ENCODE peak calls at places on chromosomes 2 and 18, in six cellular contexts. One of them, this sample, is unnamed.

GRCh38 chr2:240704651-240705050 is 13.0 kb downstream of the AQP12A start:
- DNase-seq in endothelial cell of umbilical vein: no peak
- DNase-seq in GM12878: no peak
- DNase-seq in HepG2: no peak
- DNase-seq in A549: no peak
- DNase-seq in K562: no peak
- DNase-seq in this sample: no peak

GRCh38 chr2:9950521-9951271 is 797 bp upstream of the GRHL1 start:
- DNase-seq in endothelial cell of umbilical vein: peak
- DNase-seq in HepG2: no peak
- DNase-seq in A549: no peak
- DNase-seq in GM12878: no peak
- DNase-seq in K562: peak
- DNase-seq in this sample: no peak

GRCh38 chr2:65061910-65062339 is 5.7 kb downstream of the CEP68 start:
- DNase-seq in GM12878: no peak
- DNase-seq in endothelial cell of umbilical vein: no peak
- DNase-seq in A549: no peak
- DNase-seq in K562: no peak
- DNase-seq in HepG2: no peak
- DNase-seq in this sample: no peak

GRCh38 chr18:3281456-3282400 is 19.8 kb downstream of the MYL12B start:
- DNase-seq in GM12878: no peak
- DNase-seq in K562: peak
- DNase-seq in A549: peak
- DNase-seq in HepG2: peak
- DNase-seq in endothelial cell of umbilical vein: peak
- DNase-seq in this sample: peak

GRCh38 chr18:5890606-5891360 is 4.5 kb downstream of the TMEM200C start:
- DNase-seq in A549: peak
- DNase-seq in HepG2: peak
- DNase-seq in K562: no peak
- DNase-seq in endothelial cell of umbilical vein: peak
- DNase-seq in GM12878: no peak
- DNase-seq in this sample: no peak

GRCh38 chr2:95346236-95346737 is 49.1 kb downstream of the KCNIP3 start:
- DNase-seq in HepG2: no peak
- DNase-seq in endothelial cell of umbilical vein: no peak
- DNase-seq in K562: peak
- DNase-seq in GM12878: no peak
- DNase-seq in A549: peak
- DNase-seq in this sample: peak

GRCh38 chr2:202529389-202529788 is 105.4 kb upstream of the FAM117B start:
- DNase-seq in endothelial cell of umbilical vein: peak
- DNase-seq in GM12878: no peak
- DNase-seq in K562: no peak
- DNase-seq in HepG2: no peak
- DNase-seq in A549: no peak
- DNase-seq in this sample: no peak

GRCh38 chr2:120914839-120915521 is 179.3 kb downstream of the GLI2 start:
- DNase-seq in HepG2: peak
- DNase-seq in endothelial cell of umbilical vein: peak
- DNase-seq in A549: peak
- DNase-seq in GM12878: no peak
- DNase-seq in K562: peak
- DNase-seq in this sample: no peak

GRCh38 chr2:8682719-8683667 is 1.1 kb downstream of the ID2 start:
- DNase-seq in HepG2: peak
- DNase-seq in A549: peak
- DNase-seq in GM12878: no peak
- DNase-seq in K562: no peak
- DNase-seq in endothelial cell of umbilical vein: peak
- DNase-seq in this sample: peak

GRCh38 chr2:95374451-95374915 is 28.0 kb upstream of the FAHD2A start:
- DNase-seq in K562: no peak
- DNase-seq in HepG2: no peak
- DNase-seq in A549: no peak
- DNase-seq in endothelial cell of umbilical vein: no peak
- DNase-seq in GM12878: no peak
- DNase-seq in this sample: no peak

GRCh38 chr2:226063704-226064390 is 664.3 kb downstream of the NYAP2 start:
- DNase-seq in HepG2: no peak
- DNase-seq in K562: no peak
- DNase-seq in GM12878: no peak
- DNase-seq in endothelial cell of umbilical vein: no peak
- DNase-seq in A549: peak
- DNase-seq in this sample: no peak

GRCh38 chr18:43161528-43161927 is 46.0 kb upstream of the RIT2 start:
- DNase-seq in GM12878: no peak
- DNase-seq in HepG2: no peak
- DNase-seq in K562: no peak
- DNase-seq in endothelial cell of umbilical vein: peak
- DNase-seq in A549: no peak
- DNase-seq in this sample: no peak

GRCh38 chr2:208265807-208266640 is at the start of gene PIKFYVE:
- DNase-seq in GM12878: peak
- DNase-seq in A549: peak
- DNase-seq in HepG2: peak
- DNase-seq in K562: peak
- DNase-seq in endothelial cell of umbilical vein: peak
- DNase-seq in this sample: peak

GRCh38 chr18:77520767-77521166 is 271.1 kb downstream of the GALR1 start:
- DNase-seq in endothelial cell of umbilical vein: no peak
- DNase-seq in A549: no peak
- DNase-seq in GM12878: no peak
- DNase-seq in K562: no peak
- DNase-seq in HepG2: no peak
- DNase-seq in this sample: no peak

GRCh38 chr2:53242090-53242489 is 525.5 kb upstream of the CHAC2 start:
- DNase-seq in GM12878: no peak
- DNase-seq in A549: no peak
- DNase-seq in endothelial cell of umbilical vein: no peak
- DNase-seq in K562: no peak
- DNase-seq in HepG2: no peak
- DNase-seq in this sample: no peak

GRCh38 chr2:223076573-223076972 is 24.6 kb downstream of the KCNE4 start:
- DNase-seq in endothelial cell of umbilical vein: no peak
- DNase-seq in GM12878: no peak
- DNase-seq in A549: no peak
- DNase-seq in K562: no peak
- DNase-seq in HepG2: no peak
- DNase-seq in this sample: no peak

GRCh38 chr2:26314243-26314642 is 31.7 kb upstream of the SELENOI start:
- DNase-seq in endothelial cell of umbilical vein: no peak
- DNase-seq in GM12878: no peak
- DNase-seq in K562: peak
- DNase-seq in A549: no peak
- DNase-seq in HepG2: peak
- DNase-seq in this sample: no peak

GRCh38 chr2:217636578-217637267 is 366.1 kb downstream of the TNS1 start:
- DNase-seq in GM12878: no peak
- DNase-seq in HepG2: no peak
- DNase-seq in endothelial cell of umbilical vein: no peak
- DNase-seq in K562: no peak
- DNase-seq in A549: no peak
- DNase-seq in this sample: no peak

DNA sequence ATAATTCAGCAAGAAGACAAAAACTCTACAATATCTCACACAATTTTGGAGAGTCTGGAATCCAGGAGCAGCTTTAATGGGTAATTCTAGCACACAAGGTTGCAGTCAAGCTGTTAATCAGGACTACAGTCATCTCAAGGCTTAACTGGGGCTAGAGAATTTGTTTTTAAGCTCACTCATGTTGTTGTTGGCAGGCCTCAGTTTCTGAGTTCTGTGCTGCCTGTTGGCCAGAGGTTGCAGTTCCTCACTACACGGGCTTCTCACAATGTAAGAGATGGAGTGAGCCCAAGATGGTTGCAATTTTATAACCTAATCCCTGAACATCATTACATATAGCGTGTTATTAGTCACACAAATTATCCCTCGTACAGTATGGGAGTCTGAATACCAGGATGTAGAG is 50.6 kb upstream of the TMEFF2 start:
- DNase-seq in K562: no peak
- DNase-seq in HepG2: no peak
- DNase-seq in GM12878: no peak
- DNase-seq in endothelial cell of umbilical vein: no peak
- DNase-seq in A549: no peak
- DNase-seq in this sample: no peak
- TF ChIP-seq MYC in K562: no peak
- TF ChIP-seq MYC in HepG2: no peak
- TF ChIP-seq MYC in GM12878: no peak
- TF ChIP-seq MYC in endothelial cell of umbilical vein: no peak
- TF ChIP-seq MYC in A549: no peak
- TF ChIP-seq MYC in this sample: no peak

GRCh38 chr2:235557903-235558302 is 64.1 kb downstream of the AGAP1 start:
- DNase-seq in K562: no peak
- DNase-seq in GM12878: no peak
- DNase-seq in A549: no peak
- DNase-seq in endothelial cell of umbilical vein: no peak
- DNase-seq in HepG2: no peak
- DNase-seq in this sample: no peak

GRCh38 chr2:235562065-235562747 is 68.4 kb downstream of the AGAP1 start:
- DNase-seq in A549: no peak
- DNase-seq in GM12878: no peak
- DNase-seq in K562: no peak
- DNase-seq in endothelial cell of umbilical vein: no peak
- DNase-seq in HepG2: no peak
- DNase-seq in this sample: no peak

GRCh38 chr2:235563056-235563777 is 69.4 kb downstream of the AGAP1 start:
- DNase-seq in GM12878: no peak
- DNase-seq in K562: no peak
- DNase-seq in HepG2: no peak
- DNase-seq in A549: no peak
- DNase-seq in endothelial cell of umbilical vein: peak
- DNase-seq in this sample: no peak

GRCh38 chr2:235560345-235560744 is 66.5 kb downstream of the AGAP1 start:
- DNase-seq in endothelial cell of umbilical vein: no peak
- DNase-seq in GM12878: peak
- DNase-seq in K562: no peak
- DNase-seq in A549: no peak
- DNase-seq in HepG2: no peak
- DNase-seq in this sample: no peak

DNA sequence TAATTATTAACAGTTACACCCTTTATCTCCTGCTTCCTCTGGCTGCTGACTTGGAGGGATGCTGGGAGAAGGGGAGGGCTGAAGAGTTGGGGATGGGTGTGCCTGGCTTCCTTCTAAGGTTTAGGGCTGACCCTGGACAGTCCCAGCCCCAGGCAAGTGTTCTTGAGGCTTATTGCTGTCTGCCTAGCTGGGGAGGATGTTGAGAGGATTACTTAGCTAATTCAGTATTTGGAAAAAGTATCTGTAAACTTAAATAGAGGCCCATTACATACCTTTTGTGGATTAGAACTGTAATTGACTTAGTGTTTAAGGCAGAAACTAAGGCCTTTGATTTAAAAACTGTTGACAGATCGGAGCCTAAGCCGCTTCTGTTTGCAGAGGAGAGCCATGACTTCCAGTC is 67.6 kb downstream of the AGAP1 start:
- DNase-seq in HepG2: no peak
- DNase-seq in endothelial cell of umbilical vein: no peak
- DNase-seq in A549: no peak
- DNase-seq in GM12878: no peak
- DNase-seq in K562: no peak
- DNase-seq in this sample: no peak
- H3K4me3 ChIP-seq in HepG2: no peak
- H3K4me3 ChIP-seq in endothelial cell of umbilical vein: no peak
- H3K4me3 ChIP-seq in A549: no peak
- H3K4me3 ChIP-seq in GM12878: no peak
- H3K4me3 ChIP-seq in K562: no peak
- H3K4me3 ChIP-seq in this sample: no peak

GRCh38 chr2:140246058-140246457 is 1465.9 kb upstream of the NXPH2 start:
- DNase-seq in HepG2: no peak
- DNase-seq in K562: no peak
- DNase-seq in GM12878: no peak
- DNase-seq in A549: no peak
- DNase-seq in endothelial cell of umbilical vein: no peak
- DNase-seq in this sample: no peak

GRCh38 chr2:140247451-140248205 is 1467.4 kb upstream of the NXPH2 start:
- DNase-seq in HepG2: no peak
- DNase-seq in GM12878: no peak
- DNase-seq in A549: no peak
- DNase-seq in K562: no peak
- DNase-seq in endothelial cell of umbilical vein: no peak
- DNase-seq in this sample: no peak

GRCh38 chr2:140248623-140249022 is 1468.4 kb upstream of the NXPH2 start:
- DNase-seq in HepG2: no peak
- DNase-seq in endothelial cell of umbilical vein: no peak
- DNase-seq in K562: no peak
- DNase-seq in A549: no peak
- DNase-seq in GM12878: no peak
- DNase-seq in this sample: no peak

GRCh38 chr2:140246957-140247356 is 1466.8 kb upstream of the NXPH2 start:
- DNase-seq in endothelial cell of umbilical vein: no peak
- DNase-seq in HepG2: no peak
- DNase-seq in A549: no peak
- DNase-seq in GM12878: no peak
- DNase-seq in K562: no peak
- DNase-seq in this sample: no peak

DNA sequence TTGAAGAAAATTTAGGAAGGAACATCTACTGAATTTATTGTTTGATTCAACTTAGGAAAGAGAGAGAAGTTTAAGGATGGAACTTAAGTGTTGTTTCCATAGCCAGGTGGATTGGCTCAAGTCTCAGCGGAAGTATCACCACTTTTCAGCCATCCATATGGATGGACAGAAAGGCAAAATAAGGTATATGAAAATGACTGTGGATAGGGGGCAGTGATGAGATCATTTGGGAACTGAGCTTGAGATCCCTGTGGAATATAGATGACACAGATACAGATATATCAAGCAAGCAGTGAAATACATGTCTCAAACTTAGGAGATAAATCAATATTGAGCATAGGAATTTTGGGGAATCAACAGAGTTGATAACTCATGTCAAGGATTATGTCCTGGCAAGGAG is 1462.7 kb upstream of the NXPH2 start:
- DNase-seq in HepG2: no peak
- DNase-seq in K562: no peak
- DNase-seq in A549: peak
- DNase-seq in GM12878: no peak
- DNase-seq in endothelial cell of umbilical vein: no peak
- DNase-seq in this sample: no peak
- TF ChIP-seq CTCF in HepG2: peak
- TF ChIP-seq CTCF in K562: no peak
- TF ChIP-seq CTCF in A549: no peak
- TF ChIP-seq CTCF in GM12878: no peak
- TF ChIP-seq CTCF in endothelial cell of umbilical vein: no peak
- TF ChIP-seq CTCF in this sample: no peak

DNA sequence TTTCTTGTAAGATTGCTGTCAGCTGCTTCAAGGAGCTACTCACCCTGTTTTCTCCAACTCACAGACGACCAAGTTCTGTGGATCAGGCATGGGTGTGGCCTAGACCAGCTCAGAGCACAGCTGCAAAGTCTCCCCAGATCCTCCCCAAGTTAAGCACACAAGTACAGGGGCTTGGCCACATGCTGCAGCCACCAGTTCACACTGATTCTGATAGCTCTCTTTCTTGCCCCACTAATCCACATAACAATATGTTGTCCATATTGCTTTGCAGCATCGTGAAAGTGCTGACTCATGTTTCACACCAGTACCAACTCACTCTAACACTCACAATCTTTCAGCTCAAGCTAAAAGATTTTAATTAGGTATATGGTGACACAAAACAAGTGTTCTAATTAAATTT is 437.0 kb downstream of the PARD3B start:
- DNase-seq in endothelial cell of umbilical vein: no peak
- DNase-seq in A549: peak
- DNase-seq in HepG2: no peak
- DNase-seq in GM12878: no peak
- DNase-seq in K562: peak
- DNase-seq in this sample: peak
- TF ChIP-seq MYC in endothelial cell of umbilical vein: no peak
- TF ChIP-seq MYC in A549: no peak
- TF ChIP-seq MYC in HepG2: no peak
- TF ChIP-seq MYC in GM12878: no peak
- TF ChIP-seq MYC in K562: no peak
- TF ChIP-seq MYC in this sample: no peak